ENCODE peak calls at places on chromosomes 1 and 21, in five cellular contexts. D is heart right ventricle; O is IMR-90; Q is brain microvascular endothelial cell; C is activated CD8-positive, alpha-beta T cell treated with anti-CD3 and anti-CD28 coated beads for 36 hours. W is an unnamed sample.

GRCh38 chr21:33543505-33544129 is 779 bp downstream of the SON start:
- DNase-seq in D (peak), O (no peak), Q (peak), C (peak), W (no peak)

GRCh38 chr1:176193023-176193422 is 14.1 kb downstream of the COP1 start:
- DNase-seq in D (no peak), O (no peak), Q (no peak), C (no peak), W (no peak)

GRCh38 chr1:47934243-47934805 is 62.9 kb downstream of the TRABD2B start:
- DNase-seq in D (peak), O (no peak), Q (no peak), C (no peak), W (peak)

GRCh38 chr1:82485591-82486369 is 685.0 kb downstream of the ADGRL2 start:
- DNase-seq in D (peak), O (no peak), Q (peak), C (no peak), W (peak)

GRCh38 chr1:83065952-83066727 is 932.8 kb downstream of the TTLL7 start:
- DNase-seq in D (no peak), O (no peak), Q (no peak), C (no peak), W (peak)

GRCh38 chr1:66981679-66982078 is 56.9 kb downstream of the MIER1 start:
- DNase-seq in D (peak), O (peak), Q (no peak), C (peak), W (no peak)

GRCh38 chr1:156471496-156472490 is 28.8 kb downstream of the MEF2D start:
- DNase-seq in D (peak), O (no peak), Q (no peak), C (no peak), W (no peak)

GRCh38 chr1:6614953-6615785 is 1.6 kb downstream of the PHF13 start:
- DNase-seq in D (no peak), O (no peak), Q (no peak), C (no peak), W (no peak)

GRCh38 chr1:248714248-248714647 is 11.7 kb upstream of the OR14I1 start:
- DNase-seq in D (no peak), O (no peak), Q (no peak), C (no peak), W (peak)

GRCh38 chr1:206706298-206706791 is 21.6 kb downstream of the MAPKAPK2 start:
- DNase-seq in D (no peak), O (peak), Q (peak), C (peak), W (peak)

DNA sequence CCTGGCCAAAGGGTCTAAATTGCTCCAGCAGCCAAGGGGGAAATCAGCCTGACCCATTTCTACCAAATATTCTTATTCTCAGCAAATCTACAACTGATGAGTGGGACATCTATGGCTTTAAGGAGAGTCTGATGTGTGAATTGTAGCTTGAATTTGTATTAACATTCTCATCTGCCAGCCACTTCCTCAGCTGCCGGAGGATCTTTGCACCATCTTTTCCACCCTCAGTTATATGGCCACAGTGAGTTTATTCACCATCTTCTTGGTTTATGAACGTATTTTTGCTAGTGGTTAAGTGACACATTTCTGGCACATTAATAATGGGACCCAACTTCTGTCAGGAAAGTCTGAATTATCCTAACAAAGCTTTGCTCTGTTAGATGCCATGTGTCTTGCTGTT is 69.6 kb downstream of the COLGALT2 start:
- DNase-seq in D (no peak), O (no peak), Q (no peak), C (no peak), W (no peak)
- TF ChIP-seq CTCF in D (no peak), O (no peak), Q (no peak), C (no peak), W (no peak)

GRCh38 chr1:12618661-12619395 is 818 bp upstream of the DHRS3 start:
- DNase-seq in D (peak), O (peak), Q (peak), C (peak), W (peak)

GRCh38 chr1:12619396-12620141 is 1.6 kb upstream of the DHRS3 start:
- DNase-seq in D (peak), O (peak), Q (peak), C (peak), W (peak)

GRCh38 chr1:12621346-12622320 is 3.6 kb upstream of the DHRS3 start:
- DNase-seq in D (peak), O (no peak), Q (no peak), C (no peak), W (no peak)

GRCh38 chr1:12620931-12621330 is 2.9 kb upstream of the DHRS3 start:
- DNase-seq in D (no peak), O (no peak), Q (no peak), C (no peak), W (no peak)

GRCh38 chr1:12620142-12620865 is 2.3 kb upstream of the DHRS3 start:
- DNase-seq in D (no peak), O (no peak), Q (no peak), C (peak), W (no peak)
- TF ChIP-seq CTCF in D (no peak), O (no peak), Q (no peak), C (peak), W (no peak)

GRCh38 chr1:245901565-245901964 is 605.5 kb downstream of the SMYD3 start:
- DNase-seq in D (no peak), O (no peak), Q (no peak), C (no peak), W (no peak)
- TF ChIP-seq CTCF in D (no peak), O (no peak), Q (no peak), C (no peak), W (no peak)

DNA sequence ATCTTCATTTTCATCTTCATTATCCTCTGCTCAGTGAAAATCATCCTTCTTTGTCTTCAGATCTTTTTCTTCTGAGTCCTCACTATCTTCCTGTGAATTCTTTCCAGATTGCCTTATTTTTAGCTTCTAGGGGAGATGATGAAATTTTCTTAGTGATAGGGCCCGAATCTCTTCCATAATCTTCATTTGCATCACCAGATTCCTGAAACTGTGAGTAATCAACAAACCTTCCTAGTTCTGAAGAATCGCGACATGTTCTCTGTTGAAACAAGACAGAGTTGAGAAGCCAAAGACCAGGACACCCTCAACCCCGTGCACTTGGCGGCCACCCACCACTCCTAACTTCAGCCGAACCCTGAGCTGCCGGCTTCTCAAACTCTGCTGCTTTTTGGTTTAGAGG is 92.8 kb upstream of the CDC42BPA start:
- DNase-seq in D (no peak), O (peak), Q (peak), C (no peak), W (no peak)
- TF ChIP-seq CTCF in D (no peak), O (no peak), Q (no peak), C (no peak), W (no peak)

GRCh38 chr1:18556364-18556763 is 74.3 kb upstream of the PAX7 start:
- DNase-seq in D (no peak), O (peak), Q (peak), C (peak), W (no peak)
- TF ChIP-seq CTCF in D (no peak), O (peak), Q (peak), C (peak), W (peak)

DNA sequence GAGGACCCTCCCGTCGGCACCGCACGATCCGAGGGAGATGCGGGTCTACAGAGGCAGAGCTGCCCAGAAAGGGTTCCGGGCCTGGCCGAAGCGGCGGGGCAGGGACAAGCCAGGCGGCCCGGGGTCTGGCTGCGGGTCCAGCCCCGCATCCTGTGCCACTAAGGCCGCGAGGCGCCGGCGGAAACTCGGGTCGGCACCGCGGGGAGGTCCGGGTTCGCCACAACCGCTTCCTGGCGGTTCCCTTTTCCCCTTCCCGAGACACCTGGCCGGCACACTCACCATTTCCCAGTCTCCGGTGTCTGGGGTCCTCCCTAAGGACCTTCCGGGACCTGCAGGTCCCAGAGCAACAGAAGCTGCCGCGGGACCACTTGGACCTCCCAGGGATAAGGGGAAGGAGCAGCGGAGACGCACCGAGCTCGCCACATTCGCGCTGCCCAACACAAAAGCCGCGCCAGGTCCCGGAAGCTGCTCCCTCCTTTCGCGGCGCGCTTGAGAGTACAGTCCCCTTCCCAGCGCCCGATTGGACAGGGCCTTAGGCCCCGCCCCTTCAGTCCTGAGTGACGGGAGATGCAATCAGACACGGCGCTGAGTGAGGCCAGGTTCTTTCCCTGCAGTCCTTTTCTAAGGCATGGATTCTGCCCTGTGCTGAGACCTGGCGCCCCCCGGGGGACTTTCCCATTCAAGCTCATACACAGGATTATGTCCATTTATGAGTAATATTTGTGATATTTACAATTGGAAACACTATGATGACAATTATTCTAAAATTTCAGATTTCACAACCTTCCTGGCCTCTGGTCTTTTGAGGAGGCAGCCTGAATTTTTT is at the start of gene ZNF670:
- DNase-seq in D (peak), O (peak), Q (peak), C (peak), W (peak)
- TF ChIP-seq CTCF in D (no peak), O (no peak), Q (peak), C (no peak), W (peak)

GRCh38 chr1:23019094-23019850 is at the start of gene KDM1A:
- DNase-seq in D (peak), O (peak), Q (peak), C (peak), W (peak)
- TF ChIP-seq CTCF in D (no peak), O (peak), Q (peak), C (no peak), W (peak)

GRCh38 chr1:33637846-33638440 is 165.5 kb downstream of the ZSCAN20 start:
- DNase-seq in D (no peak), O (no peak), Q (no peak), C (no peak), W (no peak)

GRCh38 chr1:33636209-33636608 is 163.8 kb downstream of the ZSCAN20 start:
- DNase-seq in D (no peak), O (no peak), Q (no peak), C (no peak), W (no peak)

GRCh38 chr1:33640114-33640660 is 167.7 kb downstream of the ZSCAN20 start:
- DNase-seq in D (no peak), O (peak), Q (no peak), C (no peak), W (no peak)

GRCh38 chr1:33635336-33636012 is 163.0 kb downstream of the ZSCAN20 start:
- DNase-seq in D (no peak), O (no peak), Q (no peak), C (no peak), W (no peak)

GRCh38 chr1:33641099-33641830 is 168.8 kb downstream of the ZSCAN20 start:
- DNase-seq in D (no peak), O (peak), Q (peak), C (peak), W (peak)
- TF ChIP-seq CTCF in D (peak), O (peak), Q (peak), C (peak), W (peak)